ENCODE peak calls at places on chromosomes 3 and 15, in eight cellular contexts. H, I, F, A, G, Z, P and X are unnamed samples.

GRCh38 chr3:177694951-177695350 is 497.7 kb upstream of the TBL1XR1 start:
- DNase-seq in H (no peak), I (no peak), F (no peak), A (no peak), G (no peak), Z (no peak), P (no peak), X (no peak)

GRCh38 chr3:125048282-125048681 is 7.5 kb downstream of the HEG1 start:
- DNase-seq in H (peak), I (no peak), F (no peak), A (no peak), G (no peak), Z (no peak), P (peak), X (no peak)

GRCh38 chr15:64305261-64305660 is 50.7 kb downstream of the CSNK1G1 start:
- DNase-seq in H (peak), I (no peak), F (no peak), A (no peak), G (no peak), Z (no peak), P (no peak), X (no peak)

GRCh38 chr3:117540583-117540982 is 831.0 kb downstream of the TUSC7 start:
- DNase-seq in H (no peak), I (no peak), F (peak), A (no peak), G (no peak), Z (no peak), P (no peak), X (no peak)

GRCh38 chr3:98884675-98885371 is 16.7 kb downstream of the DCBLD2 start:
- DNase-seq in H (no peak), I (no peak), F (no peak), A (no peak), G (no peak), Z (no peak), P (no peak), X (no peak)

GRCh38 chr3:87413821-87414220 is 137.4 kb upstream of the POU1F1 start:
- DNase-seq in H (no peak), I (no peak), F (no peak), A (no peak), G (no peak), Z (no peak), P (no peak), X (no peak)

GRCh38 chr15:81274932-81275341 is 49.0 kb downstream of the STARD5 start:
- DNase-seq in H (peak), I (peak), F (peak), A (peak), G (peak), Z (peak), P (peak), X (peak)

GRCh38 chr3:149968216-149968615 is 2.5 kb downstream of the PFN2 start:
- DNase-seq in H (peak), I (no peak), F (no peak), A (no peak), G (no peak), Z (no peak), P (no peak), X (peak)

GRCh38 chr15:70045045-70045444 is 52.7 kb downstream of the TLE3 start:
- DNase-seq in H (peak), I (no peak), F (peak), A (no peak), G (no peak), Z (no peak), P (no peak), X (no peak)

GRCh38 chr3:129352650-129353588 is 74.2 kb downstream of the HMCES start:
- DNase-seq in H (no peak), I (no peak), F (no peak), A (no peak), G (no peak), Z (no peak), P (no peak), X (no peak)
- TF ChIP-seq CTCF in H (no peak), I (no peak), F (no peak), A (no peak), G (no peak), Z (no peak), P (no peak), X (no peak)

DNA sequence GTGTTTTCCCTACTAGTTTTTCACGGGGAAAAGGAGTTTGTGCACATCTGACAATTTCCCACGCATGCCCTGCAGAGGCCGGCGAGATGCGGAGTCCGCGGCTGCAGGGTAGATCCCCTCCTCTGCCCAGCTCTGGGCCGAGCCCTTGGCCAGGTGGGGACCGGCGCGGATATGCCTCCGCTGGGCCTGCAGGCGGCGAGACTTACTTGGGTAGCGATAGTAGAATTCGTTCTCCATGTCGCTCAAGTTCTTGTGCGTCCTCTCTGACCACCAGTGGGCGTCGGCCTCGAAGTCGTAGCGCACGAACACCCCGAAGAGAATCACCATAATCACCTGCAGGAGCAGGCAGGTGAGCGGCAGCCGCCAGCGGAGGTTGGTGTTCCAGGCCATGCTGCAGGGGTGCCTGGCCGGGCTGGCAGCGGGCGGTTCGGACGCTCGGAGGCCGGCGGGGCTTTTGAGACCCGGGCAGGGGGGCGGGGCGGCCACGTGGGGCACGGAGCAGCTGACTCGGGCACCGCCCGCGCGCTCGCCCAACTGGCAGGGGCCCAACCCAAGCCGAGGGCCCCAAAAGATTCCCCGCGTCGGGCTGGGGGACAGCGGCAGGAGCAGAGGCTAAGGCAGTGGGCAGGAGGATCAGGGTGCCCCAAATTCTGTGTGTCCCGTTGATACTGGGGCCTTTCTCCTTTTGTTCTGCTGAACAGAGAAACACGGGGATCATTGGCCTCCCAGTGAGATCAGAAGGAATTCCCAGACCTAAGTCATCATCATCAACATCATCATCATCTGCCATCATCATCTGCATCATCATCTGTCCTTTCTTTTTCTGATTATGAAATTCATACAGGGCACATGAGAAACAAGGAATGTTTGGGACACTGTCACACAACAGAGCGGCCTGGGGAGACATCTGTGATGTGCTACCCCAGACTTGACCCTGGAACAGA is at the start of gene RHCG:
- DNase-seq in H (peak), I (no peak), F (peak), A (no peak), G (peak), Z (peak), P (no peak), X (no peak)
- TF ChIP-seq CTCF in H (peak), I (no peak), F (peak), A (no peak), G (peak), Z (peak), P (peak), X (no peak)

GRCh38 chr3:65894126-65894525 is 144.6 kb downstream of the MAGI1 start:
- DNase-seq in H (no peak), I (no peak), F (no peak), A (no peak), G (no peak), Z (no peak), P (no peak), X (no peak)

GRCh38 chr3:65894679-65895078 is 144.0 kb downstream of the MAGI1 start:
- DNase-seq in H (peak), I (no peak), F (peak), A (no peak), G (no peak), Z (no peak), P (no peak), X (no peak)

GRCh38 chr3:65893631-65894030 is 145.1 kb downstream of the MAGI1 start:
- DNase-seq in H (peak), I (no peak), F (no peak), A (no peak), G (no peak), Z (no peak), P (no peak), X (no peak)

GRCh38 chr3:65896321-65896720 is 142.4 kb downstream of the MAGI1 start:
- DNase-seq in H (no peak), I (no peak), F (no peak), A (no peak), G (no peak), Z (no peak), P (no peak), X (no peak)

GRCh38 chr3:65895084-65895483 is 143.6 kb downstream of the MAGI1 start:
- DNase-seq in H (no peak), I (no peak), F (no peak), A (no peak), G (no peak), Z (no peak), P (no peak), X (no peak)
- TF ChIP-seq CTCF in H (no peak), I (no peak), F (no peak), A (no peak), G (no peak), Z (no peak), P (no peak), X (no peak)

DNA sequence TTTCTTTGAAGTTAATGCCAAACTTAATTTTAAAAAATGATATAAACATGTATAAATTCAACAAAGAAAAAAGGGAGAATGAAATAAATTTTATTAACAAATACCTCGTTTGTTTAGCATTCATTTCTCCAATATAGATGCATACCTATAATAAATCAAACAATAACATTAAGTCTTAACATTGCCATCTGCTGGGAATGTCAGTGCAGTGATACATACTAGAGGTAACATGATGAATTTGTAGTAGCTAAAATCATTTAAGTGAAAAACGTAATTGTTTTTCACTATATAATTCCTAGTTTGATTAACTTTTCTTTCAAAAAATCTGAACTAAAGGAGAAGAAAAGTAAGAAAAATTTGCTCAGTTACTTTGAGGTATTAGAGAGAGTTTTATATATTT is 340.2 kb upstream of the CBLB start:
- DNase-seq in H (peak), I (no peak), F (no peak), A (no peak), G (no peak), Z (no peak), P (no peak), X (peak)
- TF ChIP-seq CTCF in H (peak), I (no peak), F (no peak), A (no peak), G (peak), Z (no peak), P (no peak), X (no peak)

DNA sequence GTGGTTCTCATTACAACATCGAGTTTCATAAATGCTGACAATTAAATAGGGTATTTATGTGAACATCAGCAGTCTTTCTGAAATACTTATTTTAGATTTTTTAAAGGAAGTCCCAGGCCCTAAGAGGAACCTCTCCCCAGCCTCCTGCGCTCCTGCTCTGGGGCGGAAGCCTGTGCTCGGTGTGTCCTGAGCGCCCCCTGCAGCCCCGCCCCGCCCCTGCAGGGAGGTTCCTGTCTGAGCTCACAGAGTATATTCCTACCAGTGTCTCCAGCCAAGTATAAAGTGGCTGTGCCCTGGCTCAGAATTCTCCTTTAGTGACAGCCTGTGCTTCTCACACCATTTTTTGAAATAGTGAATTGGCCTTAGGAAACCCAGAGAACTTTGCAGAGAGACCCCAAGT is 567.9 kb downstream of the GOLGA6L6 start:
- DNase-seq in H (no peak), I (no peak), F (no peak), A (no peak), G (no peak), Z (no peak), P (peak), X (no peak)
- TF ChIP-seq CTCF in H (no peak), I (no peak), F (no peak), A (no peak), G (no peak), Z (no peak), P (peak), X (no peak)